ENCODE peak calls at places on chromosomes 11 and 22, in six cellular contexts. One of them, this sample, is unnamed.

GRCh38 chr22:21946262-21946925 is 6.3 kb downstream of the PPM1F start:
- DNase-seq in H1: no peak
- DNase-seq in H9: no peak
- DNase-seq in IMR-90: no peak
- DNase-seq in neuronal stem cell: no peak
- DNase-seq in mesenchymal stem cell: no peak
- DNase-seq in this sample: no peak

GRCh38 chr22:25159028-25159427 is 40.6 kb upstream of the CRYBB3 start:
- DNase-seq in H1: no peak
- DNase-seq in H9: no peak
- DNase-seq in mesenchymal stem cell: peak; percentile 76
- DNase-seq in IMR-90: no peak
- DNase-seq in neuronal stem cell: no peak
- DNase-seq in this sample: no peak

GRCh38 chr11:64849600-64850356 is 5.3 kb upstream of the CDC42BPG start:
- DNase-seq in H1: no peak
- DNase-seq in neuronal stem cell: no peak
- DNase-seq in IMR-90: no peak
- DNase-seq in mesenchymal stem cell: no peak
- DNase-seq in H9: no peak
- DNase-seq in this sample: no peak

GRCh38 chr22:38831166-38831945 is 12.5 kb downstream of the NPTXR start:
- DNase-seq in H9: no peak
- DNase-seq in H1: no peak
- DNase-seq in IMR-90: peak; percentile 60
- DNase-seq in neuronal stem cell: no peak
- DNase-seq in mesenchymal stem cell: peak; percentile 77
- DNase-seq in this sample: peak; percentile 29

GRCh38 chr11:108009497-108010360 is 1.0 kb downstream of the CUL5 start:
- DNase-seq in H9: no peak
- DNase-seq in neuronal stem cell: no peak
- DNase-seq in H1: no peak
- DNase-seq in mesenchymal stem cell: peak; percentile 41
- DNase-seq in IMR-90: no peak
- DNase-seq in this sample: peak; percentile 32

GRCh38 chr11:68331338-68331947 is 19.1 kb downstream of the LRP5 start:
- DNase-seq in neuronal stem cell: no peak
- DNase-seq in H9: no peak
- DNase-seq in mesenchymal stem cell: no peak
- DNase-seq in H1: no peak
- DNase-seq in IMR-90: no peak
- DNase-seq in this sample: peak; percentile 39

GRCh38 chr22:44205713-44206645 is 25.3 kb downstream of the PARVG start:
- DNase-seq in mesenchymal stem cell: no peak
- DNase-seq in H1: no peak
- DNase-seq in neuronal stem cell: no peak
- DNase-seq in H9: no peak
- DNase-seq in IMR-90: no peak
- DNase-seq in this sample: no peak

GRCh38 chr22:19800761-19801244 is 40.2 kb downstream of the TBX1 start:
- DNase-seq in mesenchymal stem cell: peak; percentile 18
- DNase-seq in H1: no peak
- DNase-seq in IMR-90: peak; percentile 25
- DNase-seq in H9: peak; percentile 69
- DNase-seq in neuronal stem cell: no peak
- DNase-seq in this sample: no peak

GRCh38 chr22:38033522-38034277 is 23.5 kb upstream of the PICK1 start:
- DNase-seq in IMR-90: no peak
- DNase-seq in neuronal stem cell: no peak
- DNase-seq in H9: peak; percentile 26
- DNase-seq in mesenchymal stem cell: no peak
- DNase-seq in H1: no peak
- DNase-seq in this sample: no peak

GRCh38 chr22:43351966-43352345 is 8.8 kb upstream of the SCUBE1 start:
- DNase-seq in mesenchymal stem cell: no peak
- DNase-seq in H9: no peak
- DNase-seq in neuronal stem cell: no peak
- DNase-seq in H1: no peak
- DNase-seq in IMR-90: no peak
- DNase-seq in this sample: peak; percentile 59

GRCh38 chr22:25137577-25138525 is 61.8 kb upstream of the CRYBB3 start:
- DNase-seq in H9: no peak
- DNase-seq in mesenchymal stem cell: peak; percentile 6
- DNase-seq in IMR-90: no peak
- DNase-seq in neuronal stem cell: no peak
- DNase-seq in H1: no peak
- DNase-seq in this sample: no peak

GRCh38 chr11:128854801-128855200 is 12.3 kb downstream of the KCNJ1 start:
- DNase-seq in neuronal stem cell: no peak
- DNase-seq in H9: no peak
- DNase-seq in mesenchymal stem cell: no peak
- DNase-seq in IMR-90: no peak
- DNase-seq in H1: no peak
- DNase-seq in this sample: no peak

DNA sequence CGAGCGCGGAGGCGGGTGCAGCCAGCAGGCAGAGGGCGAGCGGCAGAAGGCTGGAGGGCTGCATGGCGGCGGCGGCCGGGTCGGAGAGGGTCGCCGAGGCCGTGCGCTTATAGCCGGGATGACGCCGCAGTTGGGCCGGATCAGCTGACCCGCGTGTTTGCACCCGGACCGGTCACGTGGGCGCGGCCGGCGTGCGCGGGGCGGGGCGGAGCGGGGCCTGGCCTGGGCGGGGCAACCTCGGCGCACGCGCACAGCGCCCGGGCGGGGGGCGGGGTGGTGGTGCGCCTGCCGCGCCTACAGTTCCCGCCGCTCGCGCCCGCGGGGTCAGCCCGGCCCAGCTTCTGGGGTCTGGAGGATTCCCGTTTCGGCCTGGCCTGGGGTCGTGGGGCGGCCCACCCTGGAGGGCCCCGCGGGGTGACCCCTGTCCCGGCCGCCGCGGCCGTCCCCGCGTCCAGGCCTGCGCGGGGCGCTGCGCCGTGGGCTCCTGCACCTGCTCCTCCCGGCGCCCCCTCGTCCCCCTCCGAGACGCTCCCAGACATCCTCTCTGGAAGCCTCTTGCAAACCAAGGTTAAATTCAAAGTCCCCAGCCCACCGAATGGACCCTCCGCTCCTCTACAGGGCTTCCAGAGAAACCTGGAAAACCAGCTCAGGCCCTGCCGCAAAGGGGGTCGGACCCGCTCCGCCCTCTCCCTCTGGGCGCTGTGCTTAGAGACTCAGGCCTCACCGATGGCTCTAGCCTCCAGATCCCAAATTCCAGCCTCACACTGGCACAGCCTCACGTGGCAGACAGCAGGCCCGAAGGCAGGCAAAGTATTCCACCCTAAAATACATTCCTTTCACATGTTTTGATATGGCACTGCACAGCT is at the start of gene CTSD:
- DNase-seq in neuronal stem cell: peak; percentile 84
- DNase-seq in IMR-90: peak; percentile 69
- DNase-seq in H9: peak; percentile 80
- DNase-seq in mesenchymal stem cell: peak; percentile 70
- DNase-seq in H1: no peak
- DNase-seq in this sample: peak; percentile 55
- H3K4me2 ChIP-seq in neuronal stem cell: peak within 1 kb of the TSS; percentile 94
- H3K4me2 ChIP-seq in IMR-90: peak within 1 kb of the TSS; percentile 97
- H3K4me2 ChIP-seq in H9: peak within 1 kb of the TSS; percentile 77
- H3K4me2 ChIP-seq in mesenchymal stem cell: peak within 1 kb of the TSS; percentile 84
- H3K4me2 ChIP-seq in H1: peak within 1 kb of the TSS; percentile 86
- H3K4me2 ChIP-seq in this sample: peak within 1 kb of the TSS; percentile 97

DNA sequence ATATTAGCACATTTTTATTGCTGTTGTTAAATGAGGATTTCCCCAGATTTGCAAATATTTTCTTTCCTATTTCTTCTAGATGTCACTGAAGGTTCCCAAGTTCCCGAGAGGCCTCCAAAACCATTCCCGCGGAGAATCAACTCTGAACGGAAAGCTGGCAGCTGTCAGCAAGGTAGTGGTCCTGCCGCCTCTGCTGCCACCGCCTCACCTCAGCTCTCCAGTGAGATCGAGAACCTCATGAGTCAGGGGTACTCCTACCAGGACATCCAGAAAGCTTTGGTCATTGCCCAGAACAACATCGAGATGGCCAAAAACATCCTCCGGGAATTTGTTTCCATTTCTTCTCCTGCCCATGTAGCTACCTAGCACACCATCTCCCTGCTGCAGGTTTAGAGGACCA is 17.5 kb downstream of the MCAM start:
- DNase-seq in H1: no peak
- DNase-seq in H9: no peak
- DNase-seq in mesenchymal stem cell: no peak
- DNase-seq in IMR-90: no peak
- DNase-seq in neuronal stem cell: no peak
- DNase-seq in this sample: no peak
- H4K91ac ChIP-seq in H1: no peak overlapping the region
- H4K91ac ChIP-seq in H9: no peak overlapping the region
- H4K91ac ChIP-seq in mesenchymal stem cell: no peak overlapping the region
- H4K91ac ChIP-seq in IMR-90: no peak overlapping the region
- H4K91ac ChIP-seq in neuronal stem cell: no peak overlapping the region
- H4K91ac ChIP-seq in this sample: no peak overlapping the region

GRCh38 chr11:44561964-44562734 is 3.3 kb upstream of the CD82 start:
- DNase-seq in H1: no peak
- DNase-seq in H9: no peak
- DNase-seq in mesenchymal stem cell: no peak
- DNase-seq in neuronal stem cell: no peak
- DNase-seq in IMR-90: no peak
- DNase-seq in this sample: no peak
- H3K4me2 ChIP-seq in H1: no peak overlapping the region
- H3K4me2 ChIP-seq in H9: no peak overlapping the region
- H3K4me2 ChIP-seq in mesenchymal stem cell: no peak overlapping the region
- H3K4me2 ChIP-seq in neuronal stem cell: no peak overlapping the region
- H3K4me2 ChIP-seq in IMR-90: no peak overlapping the region
- H3K4me2 ChIP-seq in this sample: no peak overlapping the region

GRCh38 chr11:15233386-15233785 is 118.7 kb downstream of the INSC start:
- DNase-seq in neuronal stem cell: no peak
- DNase-seq in mesenchymal stem cell: no peak
- DNase-seq in H9: no peak
- DNase-seq in IMR-90: no peak
- DNase-seq in H1: no peak
- DNase-seq in this sample: no peak

GRCh38 chr11:15236514-15236913 is 121.8 kb downstream of the INSC start:
- DNase-seq in neuronal stem cell: no peak
- DNase-seq in H9: peak; percentile 30
- DNase-seq in H1: no peak
- DNase-seq in mesenchymal stem cell: no peak
- DNase-seq in IMR-90: no peak
- DNase-seq in this sample: no peak

GRCh38 chr11:15234796-15235195 is 120.1 kb downstream of the INSC start:
- DNase-seq in IMR-90: no peak
- DNase-seq in H1: no peak
- DNase-seq in mesenchymal stem cell: no peak
- DNase-seq in neuronal stem cell: no peak
- DNase-seq in H9: no peak
- DNase-seq in this sample: no peak

GRCh38 chr11:15238856-15239255 is 124.1 kb downstream of the INSC start:
- DNase-seq in mesenchymal stem cell: no peak
- DNase-seq in neuronal stem cell: no peak
- DNase-seq in H1: no peak
- DNase-seq in H9: no peak
- DNase-seq in IMR-90: no peak
- DNase-seq in this sample: no peak
- H4K91ac ChIP-seq in mesenchymal stem cell: no peak overlapping the region
- H4K91ac ChIP-seq in neuronal stem cell: no peak overlapping the region
- H4K91ac ChIP-seq in H1: no peak overlapping the region
- H4K91ac ChIP-seq in H9: no peak overlapping the region
- H4K91ac ChIP-seq in IMR-90: no peak overlapping the region
- H4K91ac ChIP-seq in this sample: no peak overlapping the region

GRCh38 chr22:41674941-41675340 is 13.7 kb downstream of the SNU13 start:
- DNase-seq in H9: no peak
- DNase-seq in neuronal stem cell: no peak
- DNase-seq in IMR-90: no peak
- DNase-seq in mesenchymal stem cell: no peak
- DNase-seq in H1: no peak
- DNase-seq in this sample: no peak

GRCh38 chr22:41672780-41673509 is 15.7 kb downstream of the SNU13 start:
- DNase-seq in IMR-90: no peak
- DNase-seq in H1: no peak
- DNase-seq in H9: no peak
- DNase-seq in neuronal stem cell: no peak
- DNase-seq in mesenchymal stem cell: peak; percentile 31
- DNase-seq in this sample: peak; percentile 19

GRCh38 chr22:41664951-41665350 is 23.7 kb downstream of the SNU13 start:
- DNase-seq in IMR-90: no peak
- DNase-seq in H9: no peak
- DNase-seq in neuronal stem cell: no peak
- DNase-seq in mesenchymal stem cell: no peak
- DNase-seq in H1: no peak
- DNase-seq in this sample: no peak

GRCh38 chr22:41664490-41664889 is 24.2 kb downstream of the SNU13 start:
- DNase-seq in mesenchymal stem cell: no peak
- DNase-seq in H9: no peak
- DNase-seq in neuronal stem cell: no peak
- DNase-seq in H1: no peak
- DNase-seq in IMR-90: no peak
- DNase-seq in this sample: no peak

DNA sequence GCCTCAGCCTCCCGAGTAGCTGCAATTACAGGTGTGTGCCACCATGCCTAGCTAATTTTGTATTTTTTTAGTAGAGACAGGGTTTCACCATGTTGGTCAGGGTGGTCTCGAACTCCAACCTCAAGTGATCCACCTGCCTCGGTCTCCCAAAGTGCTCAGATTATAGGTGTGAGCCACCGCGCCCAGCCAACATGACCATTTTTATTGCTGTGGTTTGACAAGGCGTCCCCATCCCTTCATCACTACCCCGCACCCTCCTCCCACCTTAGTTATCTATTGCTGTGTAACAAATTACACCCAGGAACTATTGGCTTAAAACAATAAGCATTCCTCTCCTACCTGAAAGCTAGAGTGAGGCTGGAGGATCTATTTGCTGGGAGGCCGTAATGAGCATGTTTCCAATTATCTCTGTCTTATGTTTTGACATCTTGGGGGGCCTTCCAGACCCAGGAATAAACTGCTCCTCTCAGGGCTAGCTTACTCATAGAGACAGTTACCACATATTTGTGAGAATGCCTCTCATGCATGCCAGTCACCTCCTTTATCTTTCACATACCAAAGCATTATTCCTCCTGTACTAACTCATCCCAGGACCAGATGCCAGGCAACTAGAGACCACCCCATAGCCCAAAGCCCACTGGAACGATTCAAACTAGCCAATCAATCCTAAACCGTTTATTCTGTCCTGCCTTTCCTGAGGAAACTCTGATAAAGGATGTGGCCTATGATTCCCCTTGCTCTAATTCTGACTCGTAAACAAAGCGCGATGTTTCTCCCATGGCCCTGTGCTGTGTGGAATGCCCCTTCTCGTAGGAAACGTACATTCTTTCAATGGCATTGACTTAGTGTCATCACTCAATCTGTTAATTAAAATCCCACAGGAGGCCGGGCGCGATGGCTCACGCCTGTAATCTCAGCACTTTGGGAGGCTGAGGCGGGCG is 19.4 kb downstream of the SNU13 start:
- DNase-seq in neuronal stem cell: no peak
- DNase-seq in IMR-90: peak; percentile 85
- DNase-seq in H1: no peak
- DNase-seq in mesenchymal stem cell: peak; percentile 85
- DNase-seq in H9: no peak
- DNase-seq in this sample: peak; percentile 77
- H3K4me2 ChIP-seq in neuronal stem cell: no peak overlapping the region
- H3K4me2 ChIP-seq in IMR-90: peak overlapping the region; percentile 58
- H3K4me2 ChIP-seq in H1: no peak overlapping the region
- H3K4me2 ChIP-seq in mesenchymal stem cell: no peak overlapping the region
- H3K4me2 ChIP-seq in H9: no peak overlapping the region
- H3K4me2 ChIP-seq in this sample: no peak overlapping the region

This sample was measured in trophoblast cell.